ENCODE peak calls at places on chromosomes 3 and 15, in four cellular contexts. One of them, this sample, is unnamed.

GRCh38 chr3:11668243-11669232 is 24.8 kb upstream of the VGLL4 start:
- DNase-seq in MG63: no peak
- DNase-seq in psoas muscle: no peak
- DNase-seq in astrocyte of the spinal cord: no peak
- DNase-seq in this sample: no peak

GRCh38 chr3:157073810-157074209 is 86.1 kb downstream of the CCNL1 start:
- DNase-seq in psoas muscle: no peak
- DNase-seq in astrocyte of the spinal cord: peak
- DNase-seq in MG63: peak
- DNase-seq in this sample: no peak

GRCh38 chr3:125139386-125139785 is 73.2 kb downstream of the SLC12A8 start:
- DNase-seq in psoas muscle: no peak
- DNase-seq in astrocyte of the spinal cord: no peak
- DNase-seq in MG63: no peak
- DNase-seq in this sample: no peak

GRCh38 chr3:17052348-17052747 is 167.6 kb downstream of the PLCL2 start:
- DNase-seq in astrocyte of the spinal cord: no peak
- DNase-seq in psoas muscle: no peak
- DNase-seq in MG63: no peak
- DNase-seq in this sample: no peak

GRCh38 chr15:42650208-42651066 is 75.0 kb downstream of the STARD9 start:
- DNase-seq in astrocyte of the spinal cord: peak
- DNase-seq in MG63: peak
- DNase-seq in psoas muscle: no peak
- DNase-seq in this sample: peak

GRCh38 chr3:169836058-169836941 is 23.6 kb upstream of the LRRC34 start:
- DNase-seq in psoas muscle: no peak
- DNase-seq in astrocyte of the spinal cord: no peak
- DNase-seq in MG63: no peak
- DNase-seq in this sample: no peak

GRCh38 chr3:50599716-50600118 is 11.9 kb downstream of the CISH start:
- DNase-seq in psoas muscle: no peak
- DNase-seq in MG63: peak
- DNase-seq in astrocyte of the spinal cord: no peak
- DNase-seq in this sample: no peak

GRCh38 chr15:31308185-31308639 is 18.4 kb upstream of the KLF13 start:
- DNase-seq in astrocyte of the spinal cord: no peak
- DNase-seq in psoas muscle: no peak
- DNase-seq in MG63: no peak
- DNase-seq in this sample: no peak

GRCh38 chr3:183779896-183780450 is 45.4 kb downstream of the MAP6D1 start:
- DNase-seq in MG63: no peak
- DNase-seq in psoas muscle: no peak
- DNase-seq in astrocyte of the spinal cord: no peak
- DNase-seq in this sample: no peak

GRCh38 chr3:22377421-22377820 is 626.4 kb upstream of the ZNF385D start:
- DNase-seq in MG63: peak
- DNase-seq in psoas muscle: no peak
- DNase-seq in astrocyte of the spinal cord: peak
- DNase-seq in this sample: peak

GRCh38 chr15:57554063-57554820 is 37.5 kb upstream of the MYZAP start:
- DNase-seq in psoas muscle: no peak
- DNase-seq in MG63: peak
- DNase-seq in astrocyte of the spinal cord: peak
- DNase-seq in this sample: no peak

GRCh38 chr15:48149858-48150257 is 28.2 kb downstream of the MYEF2 start:
- DNase-seq in psoas muscle: no peak
- DNase-seq in MG63: no peak
- DNase-seq in astrocyte of the spinal cord: peak
- DNase-seq in this sample: peak

GRCh38 chr15:90407871-90408317 is 19.9 kb downstream of the IQGAP1 start:
- DNase-seq in MG63: no peak
- DNase-seq in psoas muscle: no peak
- DNase-seq in astrocyte of the spinal cord: no peak
- DNase-seq in this sample: no peak

GRCh38 chr15:60408438-60409105 is 10.8 kb upstream of the ANXA2 start:
- DNase-seq in psoas muscle: no peak
- DNase-seq in astrocyte of the spinal cord: peak
- DNase-seq in MG63: no peak
- DNase-seq in this sample: peak

GRCh38 chr15:60972866-60973265 is 256.2 kb downstream of the RORA start:
- DNase-seq in MG63: no peak
- DNase-seq in psoas muscle: no peak
- DNase-seq in astrocyte of the spinal cord: peak
- DNase-seq in this sample: peak

GRCh38 chr3:172303181-172303580 is 145.1 kb downstream of the GHSR start:
- DNase-seq in MG63: no peak
- DNase-seq in psoas muscle: no peak
- DNase-seq in astrocyte of the spinal cord: no peak
- DNase-seq in this sample: no peak

GRCh38 chr3:98151241-98151640 is 4.0 kb downstream of the OR5H14 start:
- DNase-seq in astrocyte of the spinal cord: no peak
- DNase-seq in MG63: no peak
- DNase-seq in psoas muscle: no peak
- DNase-seq in this sample: no peak

GRCh38 chr15:74787251-74788041 is 5.6 kb downstream of the CSK start:
- DNase-seq in astrocyte of the spinal cord: peak
- DNase-seq in psoas muscle: peak
- DNase-seq in MG63: peak
- DNase-seq in this sample: peak

GRCh38 chr15:94780108-94780507 is 548.7 kb downstream of the MCTP2 start:
- DNase-seq in psoas muscle: no peak
- DNase-seq in astrocyte of the spinal cord: no peak
- DNase-seq in MG63: no peak
- DNase-seq in this sample: no peak

GRCh38 chr3:148309390-148310035 is 388.2 kb upstream of the AGTR1 start:
- DNase-seq in MG63: peak
- DNase-seq in astrocyte of the spinal cord: peak
- DNase-seq in psoas muscle: no peak
- DNase-seq in this sample: no peak

GRCh38 chr3:122689587-122689986 is 8.9 kb downstream of the PARP14 start:
- DNase-seq in psoas muscle: no peak
- DNase-seq in MG63: no peak
- DNase-seq in astrocyte of the spinal cord: peak
- DNase-seq in this sample: no peak

GRCh38 chr15:62270216-62270921 is 105.3 kb upstream of the C2CD4B start:
- DNase-seq in MG63: no peak
- DNase-seq in psoas muscle: no peak
- DNase-seq in astrocyte of the spinal cord: no peak
- DNase-seq in this sample: no peak

GRCh38 chr3:77342688-77343087 is 302.8 kb downstream of the ROBO2 start:
- DNase-seq in astrocyte of the spinal cord: no peak
- DNase-seq in MG63: no peak
- DNase-seq in psoas muscle: no peak
- DNase-seq in this sample: no peak

GRCh38 chr3:9787714-9788113 is 4.6 kb downstream of the TADA3 start:
- DNase-seq in psoas muscle: no peak
- DNase-seq in MG63: no peak
- DNase-seq in astrocyte of the spinal cord: no peak
- DNase-seq in this sample: no peak

GRCh38 chr3:186172353-186172752 is 63.5 kb upstream of the ETV5 start:
- DNase-seq in MG63: no peak
- DNase-seq in astrocyte of the spinal cord: no peak
- DNase-seq in psoas muscle: no peak
- DNase-seq in this sample: no peak

GRCh38 chr3:65483475-65483874 is 555.2 kb downstream of the MAGI1 start:
- DNase-seq in psoas muscle: peak
- DNase-seq in MG63: no peak
- DNase-seq in astrocyte of the spinal cord: peak
- DNase-seq in this sample: no peak

GRCh38 chr3:20683912-20684311 is 497.9 kb upstream of the SGO1 start:
- DNase-seq in astrocyte of the spinal cord: peak
- DNase-seq in MG63: peak
- DNase-seq in psoas muscle: no peak
- DNase-seq in this sample: peak

GRCh38 chr3:52574056-52574965 is 37.9 kb downstream of the UQCC5 start:
- DNase-seq in psoas muscle: no peak
- DNase-seq in astrocyte of the spinal cord: no peak
- DNase-seq in MG63: no peak
- DNase-seq in this sample: no peak

GRCh38 chr3:137761563-137762503 is 2.3 kb upstream of the SOX14 start:
- DNase-seq in MG63: no peak
- DNase-seq in astrocyte of the spinal cord: no peak
- DNase-seq in psoas muscle: no peak
- DNase-seq in this sample: no peak

GRCh38 chr3:11989383-11990050 is 14.7 kb upstream of the SYN2 start:
- DNase-seq in psoas muscle: no peak
- DNase-seq in MG63: no peak
- DNase-seq in astrocyte of the spinal cord: no peak
- DNase-seq in this sample: no peak

GRCh38 chr3:141952611-141953010 is 76.2 kb downstream of the ATP1B3 start:
- DNase-seq in astrocyte of the spinal cord: no peak
- DNase-seq in psoas muscle: no peak
- DNase-seq in MG63: no peak
- DNase-seq in this sample: no peak

GRCh38 chr3:120382941-120383447 is 33.8 kb upstream of the LRRC58 start:
- DNase-seq in astrocyte of the spinal cord: no peak
- DNase-seq in MG63: no peak
- DNase-seq in psoas muscle: no peak
- DNase-seq in this sample: no peak

GRCh38 chr15:53611145-53611920 is 148.1 kb downstream of the WDR72 start:
- DNase-seq in psoas muscle: no peak
- DNase-seq in MG63: peak
- DNase-seq in astrocyte of the spinal cord: peak
- DNase-seq in this sample: no peak

GRCh38 chr3:142115927-142116668 is 33.2 kb downstream of the TFDP2 start:
- DNase-seq in psoas muscle: no peak
- DNase-seq in astrocyte of the spinal cord: peak
- DNase-seq in MG63: no peak
- DNase-seq in this sample: no peak

GRCh38 chr15:80461370-80462060 is 57.3 kb downstream of the ARNT2 start:
- DNase-seq in MG63: peak
- DNase-seq in psoas muscle: no peak
- DNase-seq in astrocyte of the spinal cord: no peak
- DNase-seq in this sample: peak

GRCh38 chr15:50166216-50166615 is 15.8 kb upstream of the SLC27A2 start:
- DNase-seq in astrocyte of the spinal cord: peak
- DNase-seq in psoas muscle: no peak
- DNase-seq in MG63: no peak
- DNase-seq in this sample: peak

GRCh38 chr3:24475945-24476344 is 18.7 kb downstream of the THRB start:
- DNase-seq in MG63: peak
- DNase-seq in astrocyte of the spinal cord: no peak
- DNase-seq in psoas muscle: no peak
- DNase-seq in this sample: no peak

GRCh38 chr3:32293908-32294307 is 55.4 kb downstream of the CMTM8 start:
- DNase-seq in MG63: no peak
- DNase-seq in astrocyte of the spinal cord: no peak
- DNase-seq in psoas muscle: no peak
- DNase-seq in this sample: no peak

GRCh38 chr3:130789678-130790340 is 43.2 kb upstream of the PIK3R4 start:
- DNase-seq in astrocyte of the spinal cord: no peak
- DNase-seq in MG63: no peak
- DNase-seq in psoas muscle: no peak
- DNase-seq in this sample: no peak

GRCh38 chr3:15267502-15267901 is 61.5 kb downstream of the CAPN7 start:
- DNase-seq in psoas muscle: no peak
- DNase-seq in MG63: no peak
- DNase-seq in astrocyte of the spinal cord: no peak
- DNase-seq in this sample: no peak
- H3K4me3 ChIP-seq in psoas muscle: no peak
- H3K4me3 ChIP-seq in MG63: no peak
- H3K4me3 ChIP-seq in astrocyte of the spinal cord: no peak
- H3K4me3 ChIP-seq in this sample: no peak

DNA sequence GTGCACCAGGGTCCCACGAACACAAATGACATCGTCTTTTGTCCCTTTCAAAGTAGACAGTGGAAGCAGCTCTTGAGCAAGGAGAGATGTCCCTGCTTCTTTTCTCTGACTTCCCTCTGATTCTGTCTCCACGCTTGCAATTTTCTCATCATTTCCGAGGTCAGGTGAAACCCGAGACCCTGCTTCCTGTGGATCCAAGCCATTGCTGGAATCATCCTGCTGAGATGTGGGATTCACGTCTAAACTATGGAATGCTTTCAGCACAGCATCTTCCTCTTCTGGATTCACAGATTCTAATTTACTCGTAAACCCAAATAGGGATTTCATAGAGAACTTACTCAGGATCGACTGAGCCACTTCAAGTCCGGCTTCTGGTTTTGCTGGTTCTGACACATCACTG is 127.1 kb downstream of the FMN1 start:
- DNase-seq in astrocyte of the spinal cord: peak
- DNase-seq in MG63: peak
- DNase-seq in psoas muscle: no peak
- DNase-seq in this sample: peak
- H3K4me3 ChIP-seq in astrocyte of the spinal cord: no peak
- H3K4me3 ChIP-seq in MG63: peak
- H3K4me3 ChIP-seq in psoas muscle: peak
- H3K4me3 ChIP-seq in this sample: no peak

GRCh38 chr3:154105218-154105975 is 15.8 kb upstream of the ARHGEF26 start:
- DNase-seq in psoas muscle: no peak
- DNase-seq in MG63: no peak
- DNase-seq in astrocyte of the spinal cord: no peak
- DNase-seq in this sample: no peak
- H3K4me3 ChIP-seq in psoas muscle: no peak
- H3K4me3 ChIP-seq in MG63: no peak
- H3K4me3 ChIP-seq in astrocyte of the spinal cord: no peak
- H3K4me3 ChIP-seq in this sample: no peak

DNA sequence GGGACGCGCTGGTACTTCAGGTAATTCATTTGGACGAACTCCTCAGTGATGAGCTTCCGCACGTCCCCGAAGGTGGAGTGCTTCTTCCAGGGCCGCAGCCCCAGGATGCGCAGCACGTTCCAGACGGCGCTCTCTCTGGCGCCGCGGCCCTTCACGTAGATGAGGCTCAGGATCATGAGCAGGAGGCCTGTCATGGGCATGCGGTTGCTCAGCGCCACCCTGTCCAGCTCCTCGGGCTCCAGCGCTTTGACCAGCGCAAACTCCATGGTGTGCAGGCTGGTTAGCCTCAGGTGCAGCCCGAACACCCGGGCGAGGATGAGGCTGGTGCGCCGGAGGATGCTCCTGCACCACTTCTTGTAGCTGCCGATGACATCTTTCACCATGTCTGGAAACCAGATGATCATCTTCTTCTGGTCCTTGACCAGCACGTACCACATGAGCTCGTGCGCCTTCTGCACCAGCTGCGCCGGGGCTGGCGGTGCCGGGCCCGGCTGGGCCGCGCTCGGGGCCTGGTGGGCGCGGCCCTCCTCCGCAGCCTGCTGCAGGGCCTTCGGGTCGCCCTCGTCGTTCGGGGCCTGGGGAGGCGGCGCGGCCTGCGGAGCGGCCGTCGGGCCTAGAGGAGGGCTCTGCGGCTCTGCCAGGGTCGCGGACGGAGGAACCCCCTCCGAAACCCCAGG is 501 bp downstream of the NDN start:
- DNase-seq in astrocyte of the spinal cord: peak
- DNase-seq in psoas muscle: no peak
- DNase-seq in MG63: no peak
- DNase-seq in this sample: no peak
- H3K4me3 ChIP-seq in astrocyte of the spinal cord: peak
- H3K4me3 ChIP-seq in psoas muscle: peak
- H3K4me3 ChIP-seq in MG63: peak
- H3K4me3 ChIP-seq in this sample: peak

This sample was measured in skeletal muscle cell.